ENCODE peak calls at places on chromosomes 11 and 22, in six cellular contexts. One of them, this sample, is unnamed.

GRCh38 chr11:69650832-69651344 is 9.9 kb downstream of the CCND1 start:
- DNase-seq in A549: no peak
- DNase-seq in heart right ventricle: no peak
- DNase-seq in tibial artery: no peak
- DNase-seq in ovary: no peak
- DNase-seq in CD4-positive, alpha-beta memory T cell: no peak
- DNase-seq in this sample: no peak

GRCh38 chr11:108538022-108538424 is 39.8 kb upstream of the POGLUT3 start:
- DNase-seq in A549: no peak
- DNase-seq in heart right ventricle: no peak
- DNase-seq in tibial artery: no peak
- DNase-seq in ovary: no peak
- DNase-seq in CD4-positive, alpha-beta memory T cell: no peak
- DNase-seq in this sample: no peak

GRCh38 chr11:128271401-128271800 is 316.0 kb downstream of the ETS1 start:
- DNase-seq in A549: no peak
- DNase-seq in heart right ventricle: no peak
- DNase-seq in tibial artery: no peak
- DNase-seq in ovary: no peak
- DNase-seq in CD4-positive, alpha-beta memory T cell: peak; percentile 61
- DNase-seq in this sample: no peak

GRCh38 chr11:69641681-69642548 is 959 bp downstream of the CCND1 start:
- DNase-seq in A549: no peak
- DNase-seq in heart right ventricle: no peak
- DNase-seq in tibial artery: no peak
- DNase-seq in ovary: no peak
- DNase-seq in CD4-positive, alpha-beta memory T cell: no peak
- DNase-seq in this sample: no peak

GRCh38 chr11:75200051-75200450 is 40.5 kb upstream of the TPBGL start:
- DNase-seq in A549: no peak
- DNase-seq in heart right ventricle: peak; percentile 62
- DNase-seq in tibial artery: no peak
- DNase-seq in ovary: peak; percentile 19
- DNase-seq in CD4-positive, alpha-beta memory T cell: no peak
- DNase-seq in this sample: no peak

GRCh38 chr11:120172921-120173705 is 35.2 kb upstream of the TRIM29 start:
- DNase-seq in A549: no peak
- DNase-seq in heart right ventricle: no peak
- DNase-seq in tibial artery: no peak
- DNase-seq in ovary: no peak
- DNase-seq in CD4-positive, alpha-beta memory T cell: no peak
- DNase-seq in this sample: no peak

GRCh38 chr11:117410861-117411725 is 83.4 kb downstream of the CEP164 start:
- DNase-seq in A549: no peak
- DNase-seq in heart right ventricle: no peak
- DNase-seq in tibial artery: no peak
- DNase-seq in ovary: no peak
- DNase-seq in CD4-positive, alpha-beta memory T cell: no peak
- DNase-seq in this sample: no peak

GRCh38 chr11:35619030-35619753 is 932 bp downstream of the FJX1 start:
- DNase-seq in A549: peak; percentile 77
- DNase-seq in heart right ventricle: peak; percentile 30
- DNase-seq in tibial artery: peak; percentile 21
- DNase-seq in ovary: peak; percentile 41
- DNase-seq in CD4-positive, alpha-beta memory T cell: peak; percentile 10
- DNase-seq in this sample: no peak

GRCh38 chr11:63911440-63911839 is 5.5 kb downstream of the RCOR2 start:
- DNase-seq in A549: no peak
- DNase-seq in heart right ventricle: peak; percentile 50
- DNase-seq in tibial artery: no peak
- DNase-seq in ovary: no peak
- DNase-seq in CD4-positive, alpha-beta memory T cell: no peak
- DNase-seq in this sample: no peak

GRCh38 chr22:21697866-21698265 is 32.1 kb downstream of the PPIL2 start:
- DNase-seq in A549: no peak
- DNase-seq in heart right ventricle: no peak
- DNase-seq in tibial artery: no peak
- DNase-seq in ovary: no peak
- DNase-seq in CD4-positive, alpha-beta memory T cell: no peak
- DNase-seq in this sample: no peak

GRCh38 chr22:22378446-22379415 is 129.8 kb downstream of the ZNF280B start:
- DNase-seq in A549: no peak
- DNase-seq in heart right ventricle: no peak
- DNase-seq in tibial artery: no peak
- DNase-seq in ovary: no peak
- DNase-seq in CD4-positive, alpha-beta memory T cell: no peak
- DNase-seq in this sample: no peak

GRCh38 chr11:12076840-12077534 is 33.4 kb upstream of the MICAL2 start:
- DNase-seq in A549: peak; percentile 78
- DNase-seq in heart right ventricle: no peak
- DNase-seq in tibial artery: no peak
- DNase-seq in ovary: no peak
- DNase-seq in CD4-positive, alpha-beta memory T cell: no peak
- DNase-seq in this sample: no peak
- H3K27ac ChIP-seq in A549: peak overlapping the region; percentile 97
- H3K27ac ChIP-seq in heart right ventricle: no peak overlapping the region
- H3K27ac ChIP-seq in tibial artery: peak overlapping the region; percentile 82
- H3K27ac ChIP-seq in ovary: no peak overlapping the region
- H3K27ac ChIP-seq in CD4-positive, alpha-beta memory T cell: no peak overlapping the region
- H3K27ac ChIP-seq in this sample: no peak overlapping the region

DNA sequence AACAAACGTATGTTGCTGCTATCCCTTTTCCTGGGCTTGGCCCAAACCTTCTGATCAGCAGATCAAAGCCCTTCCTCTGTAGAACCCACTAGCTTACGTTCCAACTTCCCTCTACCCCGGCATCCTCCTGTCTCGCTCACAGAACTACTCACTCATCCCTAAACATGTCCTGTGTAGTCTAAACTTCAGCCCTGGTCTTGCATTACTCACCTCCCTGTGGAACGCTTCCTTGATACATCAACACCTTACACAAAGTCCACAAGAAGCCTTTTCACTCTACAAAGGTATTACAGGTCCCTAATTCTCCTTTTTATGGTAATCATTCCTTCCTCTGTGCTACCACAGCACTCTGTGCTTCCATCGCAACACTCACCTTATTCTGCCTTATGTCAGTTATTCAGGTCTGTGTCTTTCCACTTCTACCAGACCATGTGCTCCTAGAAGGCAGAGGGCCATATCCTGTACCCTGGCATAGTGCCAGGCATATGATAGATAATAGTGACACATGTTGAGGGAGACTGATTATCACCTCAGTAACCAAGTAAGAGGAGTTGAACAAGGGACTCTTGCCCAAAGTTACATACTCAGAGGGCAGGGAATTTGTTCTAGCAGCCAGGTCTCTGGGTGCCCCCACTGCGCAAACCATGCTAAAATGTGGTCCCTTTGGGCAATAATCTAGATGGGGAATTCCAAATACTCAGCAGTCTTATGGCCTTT is 41.6 kb downstream of the USP35 start:
- DNase-seq in A549: no peak
- DNase-seq in heart right ventricle: no peak
- DNase-seq in tibial artery: no peak
- DNase-seq in ovary: no peak
- DNase-seq in CD4-positive, alpha-beta memory T cell: no peak
- DNase-seq in this sample: no peak
- H3K27ac ChIP-seq in A549: no peak overlapping the region
- H3K27ac ChIP-seq in heart right ventricle: peak overlapping the region; percentile 56
- H3K27ac ChIP-seq in tibial artery: no peak overlapping the region
- H3K27ac ChIP-seq in ovary: no peak overlapping the region
- H3K27ac ChIP-seq in CD4-positive, alpha-beta memory T cell: no peak overlapping the region
- H3K27ac ChIP-seq in this sample: no peak overlapping the region

GRCh38 chr11:130580372-130580771 is 131.9 kb downstream of the ADAMTS15 start:
- DNase-seq in A549: peak; percentile 77
- DNase-seq in heart right ventricle: no peak
- DNase-seq in tibial artery: no peak
- DNase-seq in ovary: peak; percentile 48
- DNase-seq in CD4-positive, alpha-beta memory T cell: no peak
- DNase-seq in this sample: peak; percentile 67

GRCh38 chr11:130582176-130582575 is 133.7 kb downstream of the ADAMTS15 start:
- DNase-seq in A549: no peak
- DNase-seq in heart right ventricle: no peak
- DNase-seq in tibial artery: no peak
- DNase-seq in ovary: no peak
- DNase-seq in CD4-positive, alpha-beta memory T cell: no peak
- DNase-seq in this sample: no peak

GRCh38 chr11:130583866-130584265 is 135.4 kb downstream of the ADAMTS15 start:
- DNase-seq in A549: no peak
- DNase-seq in heart right ventricle: no peak
- DNase-seq in tibial artery: no peak
- DNase-seq in ovary: no peak
- DNase-seq in CD4-positive, alpha-beta memory T cell: no peak
- DNase-seq in this sample: peak; percentile 20

GRCh38 chr11:130582994-130583393 is 134.5 kb downstream of the ADAMTS15 start:
- DNase-seq in A549: no peak
- DNase-seq in heart right ventricle: no peak
- DNase-seq in tibial artery: no peak
- DNase-seq in ovary: no peak
- DNase-seq in CD4-positive, alpha-beta memory T cell: no peak
- DNase-seq in this sample: no peak

GRCh38 chr11:130581631-130582030 is 133.2 kb downstream of the ADAMTS15 start:
- DNase-seq in A549: no peak
- DNase-seq in heart right ventricle: no peak
- DNase-seq in tibial artery: no peak
- DNase-seq in ovary: no peak
- DNase-seq in CD4-positive, alpha-beta memory T cell: no peak
- DNase-seq in this sample: no peak
- H3K27ac ChIP-seq in A549: peak overlapping the region; percentile 71
- H3K27ac ChIP-seq in heart right ventricle: peak overlapping the region; percentile 12
- H3K27ac ChIP-seq in tibial artery: peak overlapping the region; percentile 77
- H3K27ac ChIP-seq in ovary: no peak overlapping the region
- H3K27ac ChIP-seq in CD4-positive, alpha-beta memory T cell: no peak overlapping the region
- H3K27ac ChIP-seq in this sample: no peak overlapping the region

DNA sequence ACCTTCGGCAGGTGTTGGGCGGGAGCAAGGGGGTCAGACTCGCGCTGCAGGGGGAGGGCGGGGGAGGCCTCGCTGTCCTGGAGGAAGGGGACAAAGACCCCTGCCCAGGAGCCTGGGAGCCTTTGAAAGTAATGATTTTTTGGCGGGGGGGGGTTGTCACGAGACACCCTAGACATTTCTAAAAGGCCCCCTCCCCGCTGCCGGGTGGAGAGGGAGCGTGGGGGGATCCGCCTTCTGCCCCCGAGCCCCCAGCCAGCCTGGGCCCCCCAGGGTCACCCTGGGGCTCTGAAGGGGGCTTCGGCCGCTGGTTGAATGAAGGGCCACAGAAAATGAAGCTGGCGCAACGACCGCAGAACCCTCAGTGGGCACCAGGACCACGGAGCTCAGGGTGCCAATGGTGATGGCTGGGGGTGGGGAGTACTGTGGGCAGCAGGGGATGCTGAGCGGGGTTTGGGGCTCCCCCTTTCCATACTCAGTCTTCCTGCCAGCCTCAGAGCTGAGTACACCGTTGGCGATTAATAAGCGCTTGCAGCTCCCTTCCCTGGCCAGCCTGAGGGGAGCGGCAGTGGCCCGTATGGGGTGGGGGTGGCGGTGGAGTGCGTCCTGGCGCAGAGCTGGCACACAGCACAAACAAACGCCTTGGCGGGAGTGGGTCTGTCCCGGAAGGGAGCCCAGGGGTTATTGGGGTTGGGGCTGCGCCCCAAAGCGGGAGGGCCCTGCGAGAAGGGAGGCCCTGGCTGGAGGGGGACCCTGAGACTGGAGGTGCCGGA is 1.2 kb upstream of the DUSP8 start:
- DNase-seq in A549: peak; percentile 53
- DNase-seq in heart right ventricle: no peak
- DNase-seq in tibial artery: peak; percentile 21
- DNase-seq in ovary: no peak
- DNase-seq in CD4-positive, alpha-beta memory T cell: peak; percentile 56
- DNase-seq in this sample: peak; percentile 58
- H3K27ac ChIP-seq in A549: peak overlapping the region; percentile 89
- H3K27ac ChIP-seq in heart right ventricle: peak overlapping the region; percentile 88
- H3K27ac ChIP-seq in tibial artery: peak overlapping the region; percentile 78
- H3K27ac ChIP-seq in ovary: no peak overlapping the region
- H3K27ac ChIP-seq in CD4-positive, alpha-beta memory T cell: peak overlapping the region; percentile 92
- H3K27ac ChIP-seq in this sample: peak overlapping the region; percentile 64

GRCh38 chr11:111604392-111605009 is 2.3 kb downstream of the SIK2 start:
- DNase-seq in A549: peak; percentile 47
- DNase-seq in heart right ventricle: no peak
- DNase-seq in tibial artery: no peak
- DNase-seq in ovary: no peak
- DNase-seq in CD4-positive, alpha-beta memory T cell: peak; percentile 55
- DNase-seq in this sample: no peak
- H3K27ac ChIP-seq in A549: no peak overlapping the region
- H3K27ac ChIP-seq in heart right ventricle: peak overlapping the region; percentile 98
- H3K27ac ChIP-seq in tibial artery: no peak overlapping the region
- H3K27ac ChIP-seq in ovary: no peak overlapping the region
- H3K27ac ChIP-seq in CD4-positive, alpha-beta memory T cell: no peak overlapping the region
- H3K27ac ChIP-seq in this sample: peak overlapping the region; percentile 9

DNA sequence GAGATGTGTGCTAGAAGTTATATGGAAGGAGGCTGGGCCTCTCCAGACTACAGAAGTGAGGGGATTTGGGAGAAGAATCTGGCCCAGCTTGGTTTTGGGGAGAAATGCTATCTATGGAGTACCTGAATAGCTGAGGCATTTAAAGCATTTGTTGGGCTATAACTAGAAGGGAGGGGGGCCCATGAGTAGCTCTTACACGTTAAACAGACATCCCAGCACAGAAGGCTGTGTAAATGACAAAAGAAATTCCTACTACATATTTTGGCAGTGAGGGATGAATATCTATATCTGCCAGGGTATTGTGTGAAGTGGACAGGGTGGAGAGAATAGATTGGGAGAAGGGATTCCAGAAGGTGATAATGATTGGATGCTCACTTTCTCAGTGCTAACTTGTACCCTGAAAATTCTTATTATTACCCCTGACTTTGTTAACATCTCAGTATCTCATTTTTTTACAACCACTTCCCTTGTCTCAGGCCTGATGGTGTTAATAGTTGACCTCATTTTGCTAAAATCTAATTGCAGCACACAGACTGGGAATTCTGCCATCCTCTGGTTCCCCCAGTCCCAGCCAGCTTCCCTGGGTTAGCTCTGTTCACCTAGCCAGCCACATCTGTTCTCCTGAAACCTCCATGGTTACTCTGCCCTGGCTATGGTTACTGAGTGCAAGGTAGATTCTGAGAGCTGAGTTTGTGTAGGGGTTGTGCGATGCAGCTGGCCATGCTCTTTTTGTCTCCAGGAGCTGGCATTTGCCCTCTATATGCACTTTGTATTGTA is 28.8 kb upstream of the RRM1 start:
- DNase-seq in A549: no peak
- DNase-seq in heart right ventricle: no peak
- DNase-seq in tibial artery: no peak
- DNase-seq in ovary: no peak
- DNase-seq in CD4-positive, alpha-beta memory T cell: no peak
- DNase-seq in this sample: no peak
- H3K27ac ChIP-seq in A549: no peak overlapping the region
- H3K27ac ChIP-seq in heart right ventricle: no peak overlapping the region
- H3K27ac ChIP-seq in tibial artery: no peak overlapping the region
- H3K27ac ChIP-seq in ovary: no peak overlapping the region
- H3K27ac ChIP-seq in CD4-positive, alpha-beta memory T cell: no peak overlapping the region
- H3K27ac ChIP-seq in this sample: no peak overlapping the region

GRCh38 chr22:28988455-28988854 is 73.2 kb downstream of the C22orf31 start:
- DNase-seq in A549: no peak
- DNase-seq in heart right ventricle: no peak
- DNase-seq in tibial artery: no peak
- DNase-seq in ovary: no peak
- DNase-seq in CD4-positive, alpha-beta memory T cell: no peak
- DNase-seq in this sample: no peak
- H3K27ac ChIP-seq in A549: no peak overlapping the region
- H3K27ac ChIP-seq in heart right ventricle: no peak overlapping the region
- H3K27ac ChIP-seq in tibial artery: peak overlapping the region; percentile 4
- H3K27ac ChIP-seq in ovary: no peak overlapping the region
- H3K27ac ChIP-seq in CD4-positive, alpha-beta memory T cell: no peak overlapping the region
- H3K27ac ChIP-seq in this sample: no peak overlapping the region